ENCODE peak calls at places on chromosome 18, in four cellular contexts. O, N, C and X are unnamed samples.

GRCh38 chr18:34492652-34493051 is 217.4 kb upstream of the DTNA start:
- DNase-seq in O (no peak), N (no peak), C (no peak), X (no peak)

GRCh38 chr18:5542393-5543035 is 1.3 kb downstream of the EPB41L3 start:
- DNase-seq in O (no peak), N (no peak), C (no peak), X (no peak)

GRCh38 chr18:48405108-48405507 is 4.1 kb downstream of the ZBTB7C start:
- DNase-seq in C (no peak), O (no peak), N (no peak), X (peak)

GRCh38 chr18:7157760-7158159 is 40.2 kb upstream of the LAMA1 start:
- DNase-seq in O (no peak), C (no peak), N (no peak), X (no peak)

GRCh38 chr18:11570770-11571169 is 38.6 kb upstream of the SLC35G4 start:
- DNase-seq in C (no peak), O (no peak), N (no peak), X (peak)

GRCh38 chr18:63283305-63283704 is 36.3 kb downstream of the BCL2 start:
- DNase-seq in O (no peak), N (no peak), C (no peak), X (no peak)

GRCh38 chr18:20971886-20972267 is 139.7 kb downstream of the ROCK1 start:
- DNase-seq in N (no peak), C (peak), O (no peak), X (no peak)

GRCh38 chr18:76433788-76434187 is 61.3 kb downstream of the ZNF516 start:
- DNase-seq in N (no peak), O (no peak), C (no peak), X (no peak)

DNA sequence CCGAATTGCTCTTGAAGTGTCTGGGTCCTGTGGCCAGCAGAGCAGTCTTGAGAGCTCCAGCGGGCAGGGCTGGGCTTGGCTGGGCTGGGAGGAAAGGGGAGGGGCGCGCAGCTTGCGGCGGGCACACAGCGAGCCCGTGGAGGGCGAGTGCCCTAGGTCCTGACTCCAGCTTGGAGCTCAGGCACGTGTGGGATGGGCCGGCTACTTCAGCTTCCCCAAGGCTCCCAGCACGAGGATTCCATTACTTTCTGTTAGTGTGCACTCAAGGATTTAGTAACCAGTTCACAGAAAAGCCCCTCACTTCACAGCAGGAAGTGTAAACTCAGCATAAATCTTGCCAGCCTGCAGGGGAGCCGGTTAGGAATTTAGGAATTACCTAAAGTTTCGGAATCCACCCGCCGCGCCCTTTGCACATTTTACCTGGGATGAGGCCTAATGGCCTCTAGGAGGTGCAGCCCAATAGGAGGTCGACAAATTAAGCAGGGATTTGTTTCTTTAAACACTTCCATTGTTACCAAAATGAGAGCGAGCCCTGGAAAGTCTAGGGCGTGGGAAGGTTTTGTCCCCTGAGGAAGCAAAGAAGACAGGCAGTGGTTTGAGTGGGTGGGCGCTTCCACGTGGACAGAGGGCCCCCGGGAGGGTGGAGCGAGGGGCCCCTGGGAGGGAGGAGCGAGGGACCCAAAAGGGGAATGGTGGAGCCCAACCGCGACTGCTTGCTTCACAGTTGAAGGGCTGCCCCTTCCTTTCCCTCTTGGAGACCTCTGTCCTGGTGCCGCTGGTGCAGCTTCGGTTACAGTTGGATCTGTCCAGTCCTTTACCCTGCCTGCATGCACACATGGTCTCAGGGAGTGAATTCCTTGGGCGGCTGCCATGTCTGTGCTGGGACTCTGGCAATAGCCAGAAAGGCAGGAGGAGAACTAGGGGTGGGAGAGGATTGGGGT is 93.3 kb downstream of the CTAGE1 start:
- DNase-seq in N (no peak), C (no peak), O (no peak), X (peak)
- TF ChIP-seq CTCF in N (no peak), C (no peak), O (peak), X (no peak)

DNA sequence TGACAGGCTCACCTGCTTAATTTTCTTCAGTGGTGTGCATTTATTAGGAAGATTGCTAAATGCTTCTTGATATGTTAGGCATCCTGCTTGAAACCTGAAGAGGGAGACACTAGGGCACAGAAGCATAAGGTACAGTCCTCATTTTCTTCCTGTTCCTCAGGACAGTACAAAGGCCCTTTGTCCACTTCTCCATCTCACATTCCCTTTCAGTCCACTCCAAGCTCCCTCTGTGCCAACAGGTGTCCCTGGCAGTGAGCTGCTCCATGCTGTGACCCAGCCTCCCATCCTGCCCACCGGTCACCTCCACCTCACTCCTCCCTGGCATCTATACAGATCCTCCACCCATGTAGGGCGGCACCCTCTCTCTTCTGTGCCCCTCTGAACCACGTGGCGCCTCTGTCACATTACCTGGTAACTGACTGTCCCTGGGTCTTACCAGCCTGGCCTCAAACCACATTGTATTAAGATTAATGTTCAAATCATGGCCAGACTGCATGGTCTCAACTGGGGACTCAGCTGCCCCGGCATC is 162.8 kb downstream of the VAPA start:
- DNase-seq in O (no peak), N (no peak), C (no peak), X (no peak)
- TF ChIP-seq CTCF in O (peak), N (no peak), C (no peak), X (no peak)

GRCh38 chr18:51563401-51563800 is 365.9 kb upstream of the MEX3C start:
- DNase-seq in O (no peak), N (no peak), C (no peak), X (no peak)
- TF ChIP-seq CTCF in O (no peak), N (no peak), C (no peak), X (no peak)

DNA sequence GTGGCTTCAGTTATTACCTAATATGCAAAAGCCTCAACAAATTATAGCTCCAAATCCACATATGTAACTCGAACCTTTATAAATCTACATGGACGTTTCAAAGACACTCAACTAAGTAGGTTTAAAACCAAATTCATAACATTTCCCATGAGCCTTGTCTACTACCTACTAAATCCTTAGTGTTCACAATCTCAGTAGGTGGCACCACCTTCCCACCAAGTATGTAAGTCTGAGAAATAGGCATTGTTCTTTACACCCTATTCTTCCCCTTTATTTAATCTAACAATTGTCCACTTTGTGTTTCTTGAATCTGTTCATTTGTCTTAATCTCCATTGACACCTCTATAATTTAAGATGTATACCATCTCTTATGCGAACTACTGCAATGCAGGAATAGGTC is 4.6 kb downstream of the PIGN start:
- DNase-seq in O (no peak), N (no peak), C (no peak), X (no peak)
- TF ChIP-seq CTCF in O (no peak), N (no peak), C (no peak), X (no peak)

GRCh38 chr18:23237524-23238151 is 102.4 kb downstream of the CABLES1 start:
- DNase-seq in C (peak), O (no peak), N (peak), X (peak)
- TF ChIP-seq CTCF in C (peak), O (peak), N (peak), X (peak)

DNA sequence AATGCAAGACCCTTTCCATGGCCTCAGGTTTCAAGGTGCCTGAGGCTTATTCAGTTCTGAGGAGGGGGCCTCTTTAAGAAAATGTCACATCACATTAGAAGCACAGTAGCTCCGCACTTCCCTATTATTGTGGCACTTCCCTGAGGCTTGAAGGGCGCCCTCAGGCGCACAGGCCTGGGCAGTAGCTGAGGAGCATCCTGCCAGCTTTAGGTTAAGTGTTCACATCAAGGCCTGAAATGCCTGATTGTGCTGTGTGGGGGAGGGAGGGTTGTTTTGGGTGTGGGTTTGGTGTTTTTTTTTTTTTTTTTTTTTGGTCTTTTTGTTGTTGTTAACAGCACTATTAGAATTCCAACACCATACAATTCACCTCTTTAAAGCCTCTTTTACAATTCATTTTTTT is 107.9 kb downstream of the CABLES1 start:
- DNase-seq in C (no peak), O (no peak), N (no peak), X (no peak)
- TF ChIP-seq CTCF in C (no peak), O (no peak), N (no peak), X (no peak)

GRCh38 chr18:79378416-79379250 is 17.1 kb upstream of the NFATC1 start:
- DNase-seq in C (peak), N (peak), O (no peak), X (peak)
- TF ChIP-seq CTCF in C (peak), N (peak), O (peak), X (peak)

DNA sequence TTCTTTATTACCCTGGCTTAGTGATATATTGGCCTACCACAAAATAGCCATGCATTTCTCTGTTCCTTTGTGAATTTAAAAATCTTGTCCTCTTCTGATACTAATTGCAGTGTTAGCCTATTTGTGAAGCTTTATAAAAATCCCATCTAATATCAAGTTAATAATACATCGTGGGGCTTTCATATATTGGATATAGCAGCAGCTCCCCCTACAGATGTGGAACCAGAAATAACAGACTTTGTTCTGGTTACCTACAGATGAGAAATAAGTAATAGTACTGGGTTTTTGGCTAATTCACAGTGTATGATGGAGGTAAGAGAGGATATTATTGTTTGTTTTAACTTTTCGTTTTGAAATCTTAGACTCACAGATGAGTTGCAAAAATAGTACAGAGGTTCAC is 1661.7 kb upstream of the PIK3C3 start:
- DNase-seq in O (no peak), N (no peak), C (no peak), X (no peak)
- TF ChIP-seq CTCF in O (peak), N (no peak), C (no peak), X (no peak)